ENCODE peak calls at places on chromosomes 5 and 9, in seven cellular contexts. One of them, this sample, is unnamed. For H3K27me3, the result is how much of the 10 kb centered on the place peaks cover.

GRCh38 chr9:126301985-126302603 is 24.5 kb upstream of the MVB12B start:
- DNase-seq in neural progenitor cell: peak
- DNase-seq in CD8-positive, alpha-beta memory T cell: peak
- DNase-seq in sigmoid colon: no peak
- DNase-seq in brain microvascular endothelial cell: peak
- DNase-seq in stomach: peak
- DNase-seq in PC-9: peak
- DNase-seq in this sample: peak

GRCh38 chr5:176497852-176498251 is 39.4 kb downstream of the RNF44 start:
- DNase-seq in sigmoid colon: no peak
- DNase-seq in brain microvascular endothelial cell: peak
- DNase-seq in stomach: no peak
- DNase-seq in CD8-positive, alpha-beta memory T cell: no peak
- DNase-seq in neural progenitor cell: no peak
- DNase-seq in PC-9: peak
- DNase-seq in this sample: no peak

GRCh38 chr5:134592141-134592746 is 40.4 kb downstream of the SAR1B start:
- DNase-seq in neural progenitor cell: no peak
- DNase-seq in CD8-positive, alpha-beta memory T cell: no peak
- DNase-seq in PC-9: peak
- DNase-seq in brain microvascular endothelial cell: no peak
- DNase-seq in sigmoid colon: no peak
- DNase-seq in stomach: peak
- DNase-seq in this sample: no peak

GRCh38 chr9:70529833-70530232 is 115.4 kb upstream of the KLF9 start:
- DNase-seq in sigmoid colon: no peak
- DNase-seq in CD8-positive, alpha-beta memory T cell: no peak
- DNase-seq in stomach: no peak
- DNase-seq in PC-9: no peak
- DNase-seq in neural progenitor cell: no peak
- DNase-seq in brain microvascular endothelial cell: no peak
- DNase-seq in this sample: no peak

GRCh38 chr9:89109666-89110065 is 69.0 kb downstream of the SHC3 start:
- DNase-seq in CD8-positive, alpha-beta memory T cell: no peak
- DNase-seq in stomach: no peak
- DNase-seq in PC-9: no peak
- DNase-seq in sigmoid colon: no peak
- DNase-seq in brain microvascular endothelial cell: no peak
- DNase-seq in neural progenitor cell: no peak
- DNase-seq in this sample: no peak

GRCh38 chr9:34600908-34601307 is 11.0 kb downstream of the RPP25L start:
- DNase-seq in stomach: no peak
- DNase-seq in CD8-positive, alpha-beta memory T cell: no peak
- DNase-seq in PC-9: no peak
- DNase-seq in brain microvascular endothelial cell: no peak
- DNase-seq in sigmoid colon: no peak
- DNase-seq in neural progenitor cell: no peak
- DNase-seq in this sample: no peak

GRCh38 chr9:78144663-78145377 is 91.1 kb upstream of the CEP78 start:
- DNase-seq in brain microvascular endothelial cell: no peak
- DNase-seq in CD8-positive, alpha-beta memory T cell: no peak
- DNase-seq in neural progenitor cell: no peak
- DNase-seq in sigmoid colon: no peak
- DNase-seq in PC-9: no peak
- DNase-seq in stomach: no peak
- DNase-seq in this sample: no peak

GRCh38 chr5:171272996-171273970 is 35.8 kb upstream of the TLX3 start:
- DNase-seq in sigmoid colon: no peak
- DNase-seq in stomach: no peak
- DNase-seq in neural progenitor cell: peak
- DNase-seq in PC-9: no peak
- DNase-seq in CD8-positive, alpha-beta memory T cell: no peak
- DNase-seq in brain microvascular endothelial cell: peak
- DNase-seq in this sample: no peak

GRCh38 chr5:141729387-141730006 is 47.5 kb upstream of the ARAP3 start:
- DNase-seq in PC-9: no peak
- DNase-seq in CD8-positive, alpha-beta memory T cell: no peak
- DNase-seq in stomach: no peak
- DNase-seq in sigmoid colon: no peak
- DNase-seq in brain microvascular endothelial cell: no peak
- DNase-seq in neural progenitor cell: peak
- DNase-seq in this sample: no peak

GRCh38 chr5:168163966-168164365 is 127.5 kb upstream of the WWC1 start:
- DNase-seq in PC-9: no peak
- DNase-seq in neural progenitor cell: no peak
- DNase-seq in stomach: peak
- DNase-seq in sigmoid colon: no peak
- DNase-seq in CD8-positive, alpha-beta memory T cell: no peak
- DNase-seq in brain microvascular endothelial cell: no peak
- DNase-seq in this sample: no peak

GRCh38 chr5:116637149-116637740 is 62.6 kb upstream of the SEMA6A start:
- DNase-seq in brain microvascular endothelial cell: no peak
- DNase-seq in stomach: no peak
- DNase-seq in CD8-positive, alpha-beta memory T cell: no peak
- DNase-seq in neural progenitor cell: no peak
- DNase-seq in PC-9: no peak
- DNase-seq in sigmoid colon: no peak
- DNase-seq in this sample: no peak

GRCh38 chr5:133876266-133876665 is 92.2 kb downstream of the C5orf15 start:
- DNase-seq in CD8-positive, alpha-beta memory T cell: no peak
- DNase-seq in brain microvascular endothelial cell: no peak
- DNase-seq in neural progenitor cell: no peak
- DNase-seq in sigmoid colon: no peak
- DNase-seq in stomach: no peak
- DNase-seq in PC-9: peak
- DNase-seq in this sample: no peak

GRCh38 chr5:101678494-101679193 is 617.4 kb downstream of the SLCO4C1 start:
- DNase-seq in brain microvascular endothelial cell: peak
- DNase-seq in CD8-positive, alpha-beta memory T cell: no peak
- DNase-seq in neural progenitor cell: peak
- DNase-seq in sigmoid colon: peak
- DNase-seq in PC-9: peak
- DNase-seq in stomach: peak
- DNase-seq in this sample: no peak

GRCh38 chr5:27590503-27590902 is 552.1 kb upstream of the CDH9 start:
- DNase-seq in neural progenitor cell: no peak
- DNase-seq in stomach: no peak
- DNase-seq in CD8-positive, alpha-beta memory T cell: no peak
- DNase-seq in brain microvascular endothelial cell: no peak
- DNase-seq in sigmoid colon: no peak
- DNase-seq in PC-9: no peak
- DNase-seq in this sample: no peak

GRCh38 chr5:59813761-59814562 is 79.6 kb downstream of the PDE4D start:
- DNase-seq in PC-9: peak
- DNase-seq in CD8-positive, alpha-beta memory T cell: no peak
- DNase-seq in brain microvascular endothelial cell: peak
- DNase-seq in sigmoid colon: no peak
- DNase-seq in neural progenitor cell: peak
- DNase-seq in stomach: no peak
- DNase-seq in this sample: no peak

GRCh38 chr9:35792826-35793225 is 1.4 kb downstream of the NPR2 start:
- DNase-seq in PC-9: no peak
- DNase-seq in CD8-positive, alpha-beta memory T cell: no peak
- DNase-seq in sigmoid colon: no peak
- DNase-seq in brain microvascular endothelial cell: no peak
- DNase-seq in neural progenitor cell: no peak
- DNase-seq in stomach: no peak
- DNase-seq in this sample: no peak

GRCh38 chr5:79793304-79793703 is 103.7 kb downstream of the CMYA5 start:
- DNase-seq in brain microvascular endothelial cell: no peak
- DNase-seq in sigmoid colon: no peak
- DNase-seq in PC-9: no peak
- DNase-seq in CD8-positive, alpha-beta memory T cell: no peak
- DNase-seq in neural progenitor cell: no peak
- DNase-seq in stomach: no peak
- DNase-seq in this sample: no peak

GRCh38 chr9:71921190-71921814 is 9.9 kb downstream of the C9orf85 start:
- DNase-seq in PC-9: no peak
- DNase-seq in neural progenitor cell: no peak
- DNase-seq in brain microvascular endothelial cell: no peak
- DNase-seq in CD8-positive, alpha-beta memory T cell: no peak
- DNase-seq in sigmoid colon: no peak
- DNase-seq in stomach: no peak
- DNase-seq in this sample: no peak

GRCh38 chr5:103895738-103896137 is 333.1 kb upstream of the NUDT12 start:
- DNase-seq in sigmoid colon: no peak
- DNase-seq in PC-9: no peak
- DNase-seq in brain microvascular endothelial cell: no peak
- DNase-seq in CD8-positive, alpha-beta memory T cell: no peak
- DNase-seq in neural progenitor cell: no peak
- DNase-seq in stomach: no peak
- DNase-seq in this sample: no peak

GRCh38 chr5:134003064-134003956 is 1.5 kb downstream of the VDAC1 start:
- DNase-seq in PC-9: no peak
- DNase-seq in sigmoid colon: no peak
- DNase-seq in CD8-positive, alpha-beta memory T cell: peak
- DNase-seq in brain microvascular endothelial cell: no peak
- DNase-seq in stomach: no peak
- DNase-seq in neural progenitor cell: no peak
- DNase-seq in this sample: peak

GRCh38 chr9:129141066-129142041 is 30.1 kb downstream of the PTPA start:
- DNase-seq in stomach: peak
- DNase-seq in PC-9: no peak
- DNase-seq in sigmoid colon: peak
- DNase-seq in CD8-positive, alpha-beta memory T cell: no peak
- DNase-seq in brain microvascular endothelial cell: peak
- DNase-seq in neural progenitor cell: peak
- DNase-seq in this sample: no peak
- H3K27ac ChIP-seq in stomach: peak
- H3K27ac ChIP-seq in PC-9: peak
- H3K27ac ChIP-seq in sigmoid colon: peak
- H3K27ac ChIP-seq in CD8-positive, alpha-beta memory T cell: peak
- H3K27ac ChIP-seq in brain microvascular endothelial cell: peak
- H3K27ac ChIP-seq in neural progenitor cell: peak
- H3K27ac ChIP-seq in this sample: peak

DNA sequence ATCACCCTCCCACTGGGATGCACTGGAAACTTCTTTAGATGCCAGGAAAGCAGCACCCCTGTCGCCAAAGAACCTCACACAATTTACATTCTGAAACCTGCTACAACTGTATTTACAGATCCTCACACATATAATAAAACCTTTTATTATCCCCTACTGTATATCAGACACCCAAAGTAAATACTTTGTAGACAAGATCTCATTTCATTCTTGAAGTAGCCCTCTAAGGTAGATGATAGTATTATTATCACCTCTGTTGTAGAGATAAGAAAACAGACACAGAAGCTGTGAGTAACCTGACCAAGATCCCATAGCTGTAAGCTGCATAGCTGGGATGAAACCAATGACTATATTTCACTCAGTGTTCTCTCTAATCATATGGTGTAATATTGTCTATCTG is 1.9 kb upstream of the BSPRY start:
- DNase-seq in PC-9: no peak
- DNase-seq in CD8-positive, alpha-beta memory T cell: no peak
- DNase-seq in neural progenitor cell: no peak
- DNase-seq in sigmoid colon: no peak
- DNase-seq in brain microvascular endothelial cell: no peak
- DNase-seq in stomach: no peak
- DNase-seq in this sample: no peak
- H3K27me3 ChIP-seq in PC-9: under half
- H3K27me3 ChIP-seq in CD8-positive, alpha-beta memory T cell: under half
- H3K27me3 ChIP-seq in neural progenitor cell: half or more
- H3K27me3 ChIP-seq in sigmoid colon: under half
- H3K27me3 ChIP-seq in brain microvascular endothelial cell: under half
- H3K27me3 ChIP-seq in stomach: under half
- H3K27me3 ChIP-seq in this sample: under half

DNA sequence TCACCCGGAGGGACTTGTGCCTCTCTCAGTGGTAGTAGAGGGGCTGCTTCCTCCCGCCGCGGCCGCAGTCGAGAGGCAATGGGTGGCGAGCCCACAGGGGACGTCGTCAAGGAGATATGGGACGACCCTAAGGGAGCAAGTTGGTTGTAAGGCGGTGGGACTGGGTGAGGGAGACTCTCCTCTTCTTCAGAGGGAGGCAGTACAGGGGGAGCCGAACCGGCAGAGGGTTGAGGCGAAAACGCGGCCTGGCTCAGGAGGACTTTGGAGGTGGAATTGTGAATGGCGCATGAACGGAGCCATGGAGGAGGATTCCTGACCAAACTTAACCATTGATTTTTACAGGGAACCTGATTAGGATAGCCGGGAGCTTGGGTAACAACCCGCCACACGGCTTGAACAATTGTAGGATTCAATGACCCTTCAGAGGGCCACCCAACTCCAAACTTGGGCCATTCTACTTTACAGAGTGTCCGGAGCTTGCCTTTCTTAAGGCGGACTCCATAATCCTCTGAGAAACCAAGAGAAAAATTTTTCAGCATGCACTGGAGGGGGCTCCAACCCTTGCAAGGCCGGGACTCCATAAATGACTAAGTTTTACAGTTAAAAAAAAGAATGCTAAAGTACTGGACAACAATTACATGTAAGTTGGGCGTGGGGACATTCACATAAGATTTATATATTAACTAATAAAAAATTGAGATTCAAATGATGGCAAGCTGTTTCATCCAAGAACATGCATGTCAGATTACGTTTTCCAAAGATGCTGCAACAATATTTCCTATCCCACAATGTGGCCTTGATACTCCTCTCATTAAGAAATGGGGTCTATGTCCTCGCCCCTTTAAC is 19.4 kb upstream of the RHOBTB3 start:
- DNase-seq in PC-9: no peak
- DNase-seq in neural progenitor cell: peak
- DNase-seq in CD8-positive, alpha-beta memory T cell: no peak
- DNase-seq in brain microvascular endothelial cell: no peak
- DNase-seq in stomach: no peak
- DNase-seq in sigmoid colon: no peak
- DNase-seq in this sample: no peak
- H3K4me3 ChIP-seq in PC-9: no peak
- H3K4me3 ChIP-seq in neural progenitor cell: peak
- H3K4me3 ChIP-seq in CD8-positive, alpha-beta memory T cell: no peak
- H3K4me3 ChIP-seq in brain microvascular endothelial cell: no peak
- H3K4me3 ChIP-seq in stomach: no peak
- H3K4me3 ChIP-seq in sigmoid colon: no peak
- H3K4me3 ChIP-seq in this sample: no peak

GRCh38 chr5:61277190-61277589 is 54.9 kb upstream of the ZSWIM6 start:
- DNase-seq in brain microvascular endothelial cell: peak
- DNase-seq in stomach: no peak
- DNase-seq in neural progenitor cell: peak
- DNase-seq in PC-9: no peak
- DNase-seq in sigmoid colon: no peak
- DNase-seq in CD8-positive, alpha-beta memory T cell: no peak
- DNase-seq in this sample: no peak

GRCh38 chr5:61274561-61274960 is 57.5 kb upstream of the ZSWIM6 start:
- DNase-seq in PC-9: no peak
- DNase-seq in brain microvascular endothelial cell: no peak
- DNase-seq in neural progenitor cell: no peak
- DNase-seq in sigmoid colon: no peak
- DNase-seq in CD8-positive, alpha-beta memory T cell: no peak
- DNase-seq in stomach: no peak
- DNase-seq in this sample: no peak

GRCh38 chr5:61273279-61273678 is 58.8 kb upstream of the ZSWIM6 start:
- DNase-seq in PC-9: no peak
- DNase-seq in CD8-positive, alpha-beta memory T cell: no peak
- DNase-seq in sigmoid colon: no peak
- DNase-seq in stomach: no peak
- DNase-seq in neural progenitor cell: peak
- DNase-seq in brain microvascular endothelial cell: no peak
- DNase-seq in this sample: no peak

GRCh38 chr5:61277781-61278180 is 54.3 kb upstream of the ZSWIM6 start:
- DNase-seq in neural progenitor cell: no peak
- DNase-seq in CD8-positive, alpha-beta memory T cell: no peak
- DNase-seq in PC-9: peak
- DNase-seq in stomach: no peak
- DNase-seq in sigmoid colon: no peak
- DNase-seq in brain microvascular endothelial cell: no peak
- DNase-seq in this sample: no peak

GRCh38 chr5:61275841-61276240 is 56.2 kb upstream of the ZSWIM6 start:
- DNase-seq in sigmoid colon: peak
- DNase-seq in neural progenitor cell: no peak
- DNase-seq in stomach: no peak
- DNase-seq in PC-9: no peak
- DNase-seq in brain microvascular endothelial cell: peak
- DNase-seq in CD8-positive, alpha-beta memory T cell: no peak
- DNase-seq in this sample: no peak
- H3K27ac ChIP-seq in sigmoid colon: peak
- H3K27ac ChIP-seq in neural progenitor cell: no peak
- H3K27ac ChIP-seq in stomach: peak
- H3K27ac ChIP-seq in PC-9: peak
- H3K27ac ChIP-seq in brain microvascular endothelial cell: peak
- H3K27ac ChIP-seq in CD8-positive, alpha-beta memory T cell: no peak
- H3K27ac ChIP-seq in this sample: no peak